ENCODE peak calls at places on chromosomes 2 and 18, in six cellular contexts. One of them, this sample, is unnamed.
A peak's percentile ranks its signal among the peaks of the same experiment; 100 is the strongest.

GRCh38 chr2:58063641-58064040 is 17.0 kb downstream of the VRK2 start:
- DNase-seq in vagina: no peak
- DNase-seq in breast epithelium: no peak
- DNase-seq in K562: no peak
- DNase-seq in sigmoid colon: no peak
- DNase-seq in SK-N-SH: no peak
- DNase-seq in this sample: no peak

GRCh38 chr2:218961651-218962570 is 2.4 kb downstream of the CDK5R2 start:
- DNase-seq in vagina: no peak
- DNase-seq in breast epithelium: no peak
- DNase-seq in K562: peak; percentile 77
- DNase-seq in sigmoid colon: no peak
- DNase-seq in SK-N-SH: peak; percentile 74
- DNase-seq in this sample: no peak

GRCh38 chr2:219560037-219560892 is 11.1 kb downstream of the OBSL1 start:
- DNase-seq in vagina: no peak
- DNase-seq in breast epithelium: no peak
- DNase-seq in K562: peak; percentile 63
- DNase-seq in sigmoid colon: no peak
- DNase-seq in SK-N-SH: peak; percentile 90
- DNase-seq in this sample: no peak

GRCh38 chr2:237427807-237428506 is 14.0 kb upstream of the COL6A3 start:
- DNase-seq in vagina: no peak
- DNase-seq in breast epithelium: no peak
- DNase-seq in K562: no peak
- DNase-seq in sigmoid colon: no peak
- DNase-seq in SK-N-SH: no peak
- DNase-seq in this sample: no peak

GRCh38 chr2:240456607-240457222 is 21.3 kb downstream of the GPC1 start:
- DNase-seq in vagina: no peak
- DNase-seq in breast epithelium: no peak
- DNase-seq in K562: no peak
- DNase-seq in sigmoid colon: no peak
- DNase-seq in SK-N-SH: no peak
- DNase-seq in this sample: no peak

GRCh38 chr2:167756427-167756826 is 491.0 kb downstream of the STK39 start:
- DNase-seq in vagina: no peak
- DNase-seq in breast epithelium: no peak
- DNase-seq in K562: no peak
- DNase-seq in sigmoid colon: no peak
- DNase-seq in SK-N-SH: no peak
- DNase-seq in this sample: no peak

GRCh38 chr2:159879061-159879604 is 81.1 kb upstream of the CD302 start:
- DNase-seq in vagina: no peak
- DNase-seq in breast epithelium: no peak
- DNase-seq in K562: no peak
- DNase-seq in sigmoid colon: no peak
- DNase-seq in SK-N-SH: no peak
- DNase-seq in this sample: no peak

GRCh38 chr2:218223046-218223445 is 6.1 kb downstream of the ARPC2 start:
- DNase-seq in vagina: no peak
- DNase-seq in breast epithelium: no peak
- DNase-seq in K562: no peak
- DNase-seq in sigmoid colon: no peak
- DNase-seq in SK-N-SH: no peak
- DNase-seq in this sample: no peak

GRCh38 chr18:43596106-43596712 is 318.9 kb upstream of the SYT4 start:
- DNase-seq in vagina: no peak
- DNase-seq in breast epithelium: no peak
- DNase-seq in K562: peak; percentile 2
- DNase-seq in sigmoid colon: no peak
- DNase-seq in SK-N-SH: peak; percentile 61
- DNase-seq in this sample: no peak

GRCh38 chr2:240359695-240360094 is 75.8 kb upstream of the GPC1 start:
- DNase-seq in vagina: no peak
- DNase-seq in breast epithelium: no peak
- DNase-seq in K562: no peak
- DNase-seq in sigmoid colon: no peak
- DNase-seq in SK-N-SH: no peak
- DNase-seq in this sample: no peak

GRCh38 chr2:54709341-54709809 is 14.1 kb upstream of the EML6 start:
- DNase-seq in vagina: no peak
- DNase-seq in breast epithelium: no peak
- DNase-seq in K562: no peak
- DNase-seq in sigmoid colon: no peak
- DNase-seq in SK-N-SH: no peak
- DNase-seq in this sample: no peak

GRCh38 chr2:29223851-29224692 is 108.9 kb downstream of the CLIP4 start:
- DNase-seq in vagina: no peak
- DNase-seq in breast epithelium: peak; percentile 46
- DNase-seq in K562: no peak
- DNase-seq in sigmoid colon: peak; percentile 80
- DNase-seq in SK-N-SH: peak; percentile 73
- DNase-seq in this sample: peak; percentile 60

GRCh38 chr18:33579868-33580205 is 1.8 kb downstream of the ASXL3 start:
- DNase-seq in vagina: no peak
- DNase-seq in breast epithelium: no peak
- DNase-seq in K562: no peak
- DNase-seq in sigmoid colon: no peak
- DNase-seq in SK-N-SH: no peak
- DNase-seq in this sample: no peak

GRCh38 chr2:136373035-136373434 is 255.1 kb upstream of the CXCR4 start:
- DNase-seq in vagina: peak; percentile 6
- DNase-seq in breast epithelium: no peak
- DNase-seq in K562: no peak
- DNase-seq in sigmoid colon: no peak
- DNase-seq in SK-N-SH: no peak
- DNase-seq in this sample: no peak

GRCh38 chr2:32003791-32004190 is 7.0 kb downstream of the MEMO1 start:
- DNase-seq in vagina: no peak
- DNase-seq in breast epithelium: no peak
- DNase-seq in K562: no peak
- DNase-seq in sigmoid colon: no peak
- DNase-seq in SK-N-SH: no peak
- DNase-seq in this sample: no peak

GRCh38 chr2:236826727-236827126 is 257.1 kb downstream of the ACKR3 start:
- DNase-seq in vagina: no peak
- DNase-seq in breast epithelium: no peak
- DNase-seq in K562: no peak
- DNase-seq in sigmoid colon: no peak
- DNase-seq in SK-N-SH: no peak
- DNase-seq in this sample: peak; percentile 6

GRCh38 chr18:59634096-59634495 is 63.1 kb downstream of the CCBE1 start:
- DNase-seq in vagina: no peak
- DNase-seq in breast epithelium: no peak
- DNase-seq in K562: no peak
- DNase-seq in sigmoid colon: no peak
- DNase-seq in SK-N-SH: no peak
- DNase-seq in this sample: no peak

GRCh38 chr2:172253190-172254052 is 150.7 kb upstream of the DLX2 start:
- DNase-seq in vagina: no peak
- DNase-seq in breast epithelium: no peak
- DNase-seq in K562: peak; percentile 35
- DNase-seq in sigmoid colon: no peak
- DNase-seq in SK-N-SH: peak; percentile 34
- DNase-seq in this sample: peak; percentile 56

GRCh38 chr2:121104721-121105141 is 180.3 kb downstream of the TFCP2L1 start:
- DNase-seq in vagina: no peak
- DNase-seq in breast epithelium: no peak
- DNase-seq in K562: no peak
- DNase-seq in sigmoid colon: peak; percentile 42
- DNase-seq in SK-N-SH: no peak
- DNase-seq in this sample: no peak

GRCh38 chr2:141399270-141399669 is 731.5 kb downstream of the LRP1B start:
- DNase-seq in vagina: no peak
- DNase-seq in breast epithelium: no peak
- DNase-seq in K562: no peak
- DNase-seq in sigmoid colon: no peak
- DNase-seq in SK-N-SH: no peak
- DNase-seq in this sample: no peak

GRCh38 chr2:121202541-121203310 is 82.3 kb downstream of the TFCP2L1 start:
- DNase-seq in vagina: no peak
- DNase-seq in breast epithelium: no peak
- DNase-seq in K562: no peak
- DNase-seq in sigmoid colon: no peak
- DNase-seq in SK-N-SH: no peak
- DNase-seq in this sample: no peak

GRCh38 chr2:99863236-99863913 is 279.0 kb downstream of the AFF3 start:
- DNase-seq in vagina: no peak
- DNase-seq in breast epithelium: no peak
- DNase-seq in K562: no peak
- DNase-seq in sigmoid colon: no peak
- DNase-seq in SK-N-SH: no peak
- DNase-seq in this sample: no peak

GRCh38 chr2:31241625-31242270 is 7.8 kb downstream of the EHD3 start:
- DNase-seq in vagina: peak; percentile 74
- DNase-seq in breast epithelium: no peak
- DNase-seq in K562: no peak
- DNase-seq in sigmoid colon: no peak
- DNase-seq in SK-N-SH: no peak
- DNase-seq in this sample: no peak

GRCh38 chr2:114810092-114810491 is 367.7 kb downstream of the DPP10 start:
- DNase-seq in vagina: no peak
- DNase-seq in breast epithelium: no peak
- DNase-seq in K562: no peak
- DNase-seq in sigmoid colon: no peak
- DNase-seq in SK-N-SH: no peak
- DNase-seq in this sample: no peak

DNA sequence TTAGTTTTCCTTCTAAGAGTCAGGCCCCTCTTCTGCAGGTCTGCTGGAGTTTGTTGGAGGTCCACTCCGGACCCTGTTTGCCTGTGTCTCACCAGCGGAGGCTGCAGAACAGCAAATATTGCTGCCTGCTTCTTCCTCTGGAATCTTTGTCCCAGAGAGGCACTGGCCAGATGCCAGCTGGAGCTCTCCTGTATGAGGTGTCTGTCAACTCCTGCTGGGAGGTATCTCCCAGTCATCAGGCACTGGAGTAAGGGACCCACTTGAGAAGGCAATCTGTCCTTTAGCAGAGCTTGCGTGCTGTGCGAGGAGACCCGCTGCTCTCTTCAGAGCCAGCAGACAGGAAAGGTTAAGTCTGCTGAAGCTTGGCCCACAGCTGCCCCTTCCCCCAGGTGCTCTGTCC is 4.8 kb downstream of the REG1B start:
- DNase-seq in vagina: no peak
- DNase-seq in breast epithelium: no peak
- DNase-seq in K562: no peak
- DNase-seq in sigmoid colon: no peak
- DNase-seq in SK-N-SH: no peak
- DNase-seq in this sample: no peak
- H3K4me3 ChIP-seq in vagina: no peak overlapping the region
- H3K4me3 ChIP-seq in breast epithelium: no peak overlapping the region
- H3K4me3 ChIP-seq in K562: no peak overlapping the region
- H3K4me3 ChIP-seq in sigmoid colon: no peak overlapping the region
- H3K4me3 ChIP-seq in SK-N-SH: no peak overlapping the region
- H3K4me3 ChIP-seq in this sample: no peak overlapping the region

GRCh38 chr18:26479065-26479685 is 69.2 kb downstream of the KCTD1 start:
- DNase-seq in vagina: no peak
- DNase-seq in breast epithelium: no peak
- DNase-seq in K562: no peak
- DNase-seq in sigmoid colon: no peak
- DNase-seq in SK-N-SH: no peak
- DNase-seq in this sample: peak; percentile 52

GRCh38 chr18:26482567-26482966 is 65.8 kb downstream of the KCTD1 start:
- DNase-seq in vagina: no peak
- DNase-seq in breast epithelium: no peak
- DNase-seq in K562: no peak
- DNase-seq in sigmoid colon: no peak
- DNase-seq in SK-N-SH: no peak
- DNase-seq in this sample: no peak

GRCh38 chr18:26483633-26484032 is 64.7 kb downstream of the KCTD1 start:
- DNase-seq in vagina: no peak
- DNase-seq in breast epithelium: no peak
- DNase-seq in K562: no peak
- DNase-seq in sigmoid colon: no peak
- DNase-seq in SK-N-SH: no peak
- DNase-seq in this sample: no peak

GRCh38 chr18:26479686-26480079 is 68.7 kb downstream of the KCTD1 start:
- DNase-seq in vagina: no peak
- DNase-seq in breast epithelium: no peak
- DNase-seq in K562: no peak
- DNase-seq in sigmoid colon: no peak
- DNase-seq in SK-N-SH: no peak
- DNase-seq in this sample: no peak

DNA sequence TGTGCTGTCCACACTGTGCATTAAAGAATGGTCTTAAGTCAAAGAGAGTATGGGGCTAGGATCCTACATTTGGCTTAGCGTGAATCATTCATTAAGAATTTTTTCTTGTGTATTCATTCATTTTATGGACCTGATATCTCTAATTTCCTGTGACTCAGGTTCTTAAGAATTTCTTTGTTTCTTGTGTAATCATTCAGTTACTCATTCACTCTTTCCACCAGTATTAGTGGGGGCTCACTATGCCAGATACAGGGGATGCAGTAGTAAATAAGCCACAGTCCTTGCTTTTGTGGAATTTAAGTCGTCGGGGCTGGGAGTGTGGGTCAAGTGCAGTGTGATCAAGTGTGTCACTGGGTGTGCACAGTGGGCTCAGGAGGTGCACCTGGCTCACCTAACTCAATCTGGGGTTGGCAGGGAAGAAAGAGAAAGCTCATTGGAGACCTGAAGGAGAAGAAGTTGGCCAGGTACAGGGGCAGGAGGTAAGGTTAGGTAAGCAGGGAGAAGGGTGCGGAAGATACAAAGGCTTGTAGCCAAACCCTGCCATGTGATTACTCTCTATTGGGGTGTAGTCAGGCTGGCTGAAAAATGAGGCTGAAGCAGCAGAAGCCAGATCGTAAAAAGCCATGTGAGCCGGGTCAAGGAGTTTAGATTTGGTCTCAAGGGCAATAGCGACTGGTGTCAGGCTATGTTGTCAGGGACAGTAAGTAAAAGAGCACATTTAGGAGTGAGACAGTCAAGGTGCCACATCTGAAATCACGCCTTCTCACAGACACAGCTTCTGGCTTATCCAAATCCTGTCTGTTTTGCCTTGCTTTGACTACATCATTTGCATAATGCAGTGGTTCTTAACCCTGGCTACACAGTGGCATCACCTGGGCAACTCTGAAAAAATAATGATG is 67.2 kb downstream of the KCTD1 start:
- DNase-seq in vagina: no peak
- DNase-seq in breast epithelium: no peak
- DNase-seq in K562: no peak
- DNase-seq in sigmoid colon: no peak
- DNase-seq in SK-N-SH: no peak
- DNase-seq in this sample: no peak
- TF ChIP-seq POLR2AphosphoS5 in vagina: no peak
- TF ChIP-seq POLR2AphosphoS5 in breast epithelium: no peak
- TF ChIP-seq POLR2AphosphoS5 in K562: no peak
- TF ChIP-seq POLR2AphosphoS5 in sigmoid colon: no peak
- TF ChIP-seq POLR2AphosphoS5 in SK-N-SH: peak; percentile 15
- TF ChIP-seq POLR2AphosphoS5 in this sample: no peak

GRCh38 chr2:36371070-36371962 is 15.7 kb downstream of the CRIM1 start:
- DNase-seq in vagina: no peak
- DNase-seq in breast epithelium: no peak
- DNase-seq in K562: no peak
- DNase-seq in sigmoid colon: no peak
- DNase-seq in SK-N-SH: no peak
- DNase-seq in this sample: no peak
- H3K4me3 ChIP-seq in vagina: no peak overlapping the region
- H3K4me3 ChIP-seq in breast epithelium: peak overlapping the region; percentile 30
- H3K4me3 ChIP-seq in K562: no peak overlapping the region
- H3K4me3 ChIP-seq in sigmoid colon: no peak overlapping the region
- H3K4me3 ChIP-seq in SK-N-SH: peak overlapping the region; percentile 10
- H3K4me3 ChIP-seq in this sample: no peak overlapping the region

GRCh38 chr2:60450488-60450887 is 103.0 kb downstream of the BCL11A start:
- DNase-seq in vagina: no peak
- DNase-seq in breast epithelium: no peak
- DNase-seq in K562: no peak
- DNase-seq in sigmoid colon: no peak
- DNase-seq in SK-N-SH: no peak
- DNase-seq in this sample: no peak
- TF ChIP-seq POLR2AphosphoS5 in vagina: no peak
- TF ChIP-seq POLR2AphosphoS5 in breast epithelium: no peak
- TF ChIP-seq POLR2AphosphoS5 in K562: no peak
- TF ChIP-seq POLR2AphosphoS5 in sigmoid colon: no peak
- TF ChIP-seq POLR2AphosphoS5 in SK-N-SH: no peak
- TF ChIP-seq POLR2AphosphoS5 in this sample: no peak

This sample was measured in upper lobe of left lung.